ENCODE peak calls at places on chromosomes 7 and 10, in ten cellular contexts. T is AG09309, S is BE2C, N is HFF-Myc, K is NAMALWA, U is cardiac fibroblast, D is AG09319, M is COLO829, F is NCI-H2081 treated with DMSO at 0.1 percent for 48 hours, X is upper lobe of right lung. Y is an unnamed sample.
A peak's percentile ranks its signal among the peaks of the same experiment; 100 is the strongest.

GRCh38 chr7:157514746-157515145 is 177.9 kb downstream of the DNAJB6 start:
- DNase-seq in S (no peak), K (no peak), N (no peak), X (peak; percentile 25), D (no peak), F (no peak), M (no peak), U (no peak), T (no peak), Y (no peak)

GRCh38 chr7:103958284-103958818 is 31.1 kb downstream of the RELN start:
- DNase-seq in M (no peak), T (no peak), F (no peak), N (no peak), X (no peak), U (no peak), K (no peak), S (no peak), D (no peak), Y (no peak)

GRCh38 chr10:73218466-73219191 is 28.4 kb downstream of the DNAJC9 start:
- DNase-seq in N (peak; percentile 9), X (no peak), T (no peak), S (no peak), F (no peak), M (peak; percentile 13), U (peak; percentile 53), K (peak; percentile 43), D (no peak), Y (peak; percentile 19)

GRCh38 chr10:62492012-62492869 is 118.1 kb downstream of the ZNF365 start:
- DNase-seq in N (no peak), M (peak; percentile 4), S (no peak), K (peak; percentile 56), T (peak; percentile 57), D (peak; percentile 4), U (peak; percentile 44), X (no peak), F (no peak), Y (peak; percentile 33)

GRCh38 chr7:27185013-27185707 is at the start of gene HOXA11:
- DNase-seq in X (peak; percentile 59), S (no peak), D (peak; percentile 10), N (peak; percentile 98), M (no peak), T (peak; percentile 98), F (no peak), K (no peak), U (peak; percentile 49), Y (no peak)

GRCh38 chr7:44962483-44963251 is 16.1 kb downstream of the MYO1G start:
- DNase-seq in S (peak; percentile 10), N (no peak), M (no peak), K (no peak), U (peak; percentile 7), X (peak; percentile 70), T (no peak), F (no peak), D (no peak), Y (no peak)

GRCh38 chr10:118980870-118981269 is 48.6 kb upstream of the NANOS1 start:
- DNase-seq in X (no peak), T (no peak), S (no peak), F (no peak), K (no peak), N (no peak), D (no peak), U (peak; percentile 17), M (no peak), Y (no peak)

GRCh38 chr10:46033602-46034011 is 3.2 kb upstream of the NCOA4 start:
- DNase-seq in S (no peak), D (peak; percentile 51), N (no peak), T (peak; percentile 40), U (peak; percentile 89), M (peak; percentile 22), X (no peak), F (no peak), K (no peak), Y (peak; percentile 63)

GRCh38 chr10:131774618-131775443 is 126.0 kb upstream of the PPP2R2D start:
- DNase-seq in X (no peak), N (no peak), K (no peak), S (no peak), T (no peak), U (no peak), F (no peak), M (no peak), D (no peak), Y (no peak)

GRCh38 chr7:117249696-117250095 is 73.2 kb downstream of the WNT2 start:
- DNase-seq in K (no peak), M (no peak), F (no peak), D (no peak), X (no peak), T (no peak), U (no peak), S (no peak), N (no peak), Y (no peak)

GRCh38 chr10:4838743-4839142 is 12.7 kb downstream of the AKR1E2 start:
- DNase-seq in N (no peak), M (no peak), X (no peak), K (no peak), F (no peak), S (no peak), D (no peak), U (no peak), T (no peak), Y (no peak)